ENCODE peak calls at places on chromosomes 4 and X, in six cellular contexts. L is IMR-90; P is stimulated activated CD4-positive, alpha-beta T cell treated with anti-CD3 and anti-CD28 coated beads, Interleukin-4, amount 100 ng/mL, for 24 hours; H is kidney tubule cell; M is DMS153; N is psoas muscle. Q is an unnamed sample.

GRCh38 chr4:14345356-14345775 is 656.9 kb upstream of the CPEB2 start:
- DNase-seq in L (peak; percentile 66), P (no peak), H (peak; percentile 89), M (no peak), N (no peak), Q (no peak)

GRCh38 chr4:163113921-163114703 is 52.6 kb downstream of the NAF1 start:
- DNase-seq in L (no peak), P (no peak), H (no peak), M (no peak), N (no peak), Q (no peak)

GRCh38 chr4:26346203-26346620 is 25.4 kb downstream of the RBPJ start:
- DNase-seq in L (no peak), P (no peak), H (peak; percentile 81), M (no peak), N (no peak), Q (no peak)

GRCh38 chr4:88755454-88755853 is 57.8 kb upstream of the NAP1L5 start:
- DNase-seq in L (no peak), P (no peak), H (no peak), M (no peak), N (no peak), Q (no peak)

GRCh38 chr4:43903456-43903855 is 545.2 kb downstream of the KCTD8 start:
- DNase-seq in L (no peak), P (no peak), H (no peak), M (no peak), N (no peak), Q (no peak)

GRCh38 chr4:171812377-171813194 is 618 bp upstream of the GALNTL6 start:
- DNase-seq in L (no peak), P (no peak), H (peak; percentile 5), M (no peak), N (no peak), Q (peak; percentile 21)

GRCh38 chr4:52627876-52628275 is 31.2 kb downstream of the USP46 start:
- DNase-seq in L (no peak), P (no peak), H (no peak), M (no peak), N (no peak), Q (no peak)

GRCh38 chrX:34918091-34918736 is 24.4 kb upstream of the FAM47B start:
- DNase-seq in L (peak; percentile 66), P (no peak), H (peak; percentile 71), M (no peak), N (no peak), Q (no peak)

GRCh38 chrX:119477812-119478232 is 9.6 kb downstream of the SLC25A5 start:
- DNase-seq in L (peak; percentile 93), P (no peak), H (peak; percentile 63), M (no peak), N (peak; percentile 62), Q (no peak)

GRCh38 chr4:24561438-24562139 is 22.8 kb downstream of the DHX15 start:
- DNase-seq in L (no peak), P (no peak), H (no peak), M (no peak), N (no peak), Q (no peak)